ENCODE peak calls at places on chromosomes 1 and 21, in nine cellular contexts. One of them, this sample, is unnamed.

GRCh38 chr1:236689713-236690569 is 3.6 kb downstream of the ACTN2 start:
- DNase-seq in thoracic aorta: no peak
- DNase-seq in IMR-90: no peak
- DNase-seq in breast epithelium: no peak
- DNase-seq in body of pancreas: no peak
- DNase-seq in adrenal gland: no peak
- DNase-seq in MM.1S: no peak
- DNase-seq in right atrium auricular region: no peak
- DNase-seq in stomach: no peak
- DNase-seq in this sample: no peak

GRCh38 chr1:32040711-32041110 is 27.0 kb downstream of the KHDRBS1 start:
- DNase-seq in MM.1S: no peak
- DNase-seq in stomach: no peak
- DNase-seq in IMR-90: no peak
- DNase-seq in adrenal gland: no peak
- DNase-seq in breast epithelium: no peak
- DNase-seq in right atrium auricular region: no peak
- DNase-seq in thoracic aorta: no peak
- DNase-seq in body of pancreas: no peak
- DNase-seq in this sample: no peak

GRCh38 chr1:156920233-156921052 is at the start of gene LRRC71:
- DNase-seq in right atrium auricular region: peak; percentile 77
- DNase-seq in body of pancreas: peak; percentile 70
- DNase-seq in IMR-90: peak; percentile 64
- DNase-seq in MM.1S: peak; percentile 58
- DNase-seq in thoracic aorta: no peak
- DNase-seq in adrenal gland: peak; percentile 64
- DNase-seq in breast epithelium: peak; percentile 68
- DNase-seq in stomach: peak; percentile 78
- DNase-seq in this sample: peak; percentile 69

GRCh38 chr1:182235952-182236650 is 155.5 kb downstream of the GLUL start:
- DNase-seq in IMR-90: peak; percentile 3
- DNase-seq in breast epithelium: no peak
- DNase-seq in body of pancreas: no peak
- DNase-seq in stomach: no peak
- DNase-seq in thoracic aorta: no peak
- DNase-seq in right atrium auricular region: no peak
- DNase-seq in MM.1S: no peak
- DNase-seq in adrenal gland: no peak
- DNase-seq in this sample: peak; percentile 89

GRCh38 chr21:15801352-15801863 is 71.6 kb downstream of the USP25 start:
- DNase-seq in breast epithelium: no peak
- DNase-seq in adrenal gland: no peak
- DNase-seq in IMR-90: no peak
- DNase-seq in MM.1S: no peak
- DNase-seq in stomach: no peak
- DNase-seq in right atrium auricular region: no peak
- DNase-seq in body of pancreas: no peak
- DNase-seq in thoracic aorta: no peak
- DNase-seq in this sample: no peak

GRCh38 chr1:45526135-45526644 is 4.5 kb upstream of the PRDX1 start:
- DNase-seq in body of pancreas: no peak
- DNase-seq in IMR-90: no peak
- DNase-seq in stomach: no peak
- DNase-seq in MM.1S: no peak
- DNase-seq in adrenal gland: no peak
- DNase-seq in breast epithelium: no peak
- DNase-seq in thoracic aorta: no peak
- DNase-seq in right atrium auricular region: no peak
- DNase-seq in this sample: no peak

GRCh38 chr1:15870421-15870820 is 22.9 kb downstream of the SPEN start:
- DNase-seq in stomach: no peak
- DNase-seq in IMR-90: peak; percentile 33
- DNase-seq in adrenal gland: no peak
- DNase-seq in breast epithelium: no peak
- DNase-seq in body of pancreas: no peak
- DNase-seq in thoracic aorta: no peak
- DNase-seq in MM.1S: no peak
- DNase-seq in right atrium auricular region: no peak
- DNase-seq in this sample: no peak

GRCh38 chr1:115718011-115718754 is 50.3 kb downstream of the CASQ2 start:
- DNase-seq in body of pancreas: no peak
- DNase-seq in IMR-90: no peak
- DNase-seq in MM.1S: no peak
- DNase-seq in breast epithelium: no peak
- DNase-seq in right atrium auricular region: no peak
- DNase-seq in adrenal gland: no peak
- DNase-seq in thoracic aorta: no peak
- DNase-seq in stomach: no peak
- DNase-seq in this sample: no peak

GRCh38 chr1:59738152-59738551 is 76.6 kb upstream of the HOOK1 start:
- DNase-seq in body of pancreas: peak; percentile 24
- DNase-seq in IMR-90: peak; percentile 93
- DNase-seq in thoracic aorta: no peak
- DNase-seq in breast epithelium: no peak
- DNase-seq in stomach: no peak
- DNase-seq in MM.1S: no peak
- DNase-seq in adrenal gland: no peak
- DNase-seq in right atrium auricular region: no peak
- DNase-seq in this sample: no peak

GRCh38 chr1:172292840-172293239 is 127.6 kb upstream of the C1orf105 start:
- DNase-seq in stomach: no peak
- DNase-seq in IMR-90: no peak
- DNase-seq in breast epithelium: no peak
- DNase-seq in adrenal gland: no peak
- DNase-seq in MM.1S: no peak
- DNase-seq in thoracic aorta: no peak
- DNase-seq in body of pancreas: no peak
- DNase-seq in right atrium auricular region: no peak
- DNase-seq in this sample: no peak

GRCh38 chr1:49106438-49106837 is 329.7 kb upstream of the BEND5 start:
- DNase-seq in body of pancreas: no peak
- DNase-seq in MM.1S: no peak
- DNase-seq in adrenal gland: no peak
- DNase-seq in breast epithelium: no peak
- DNase-seq in thoracic aorta: no peak
- DNase-seq in right atrium auricular region: no peak
- DNase-seq in IMR-90: no peak
- DNase-seq in stomach: no peak
- DNase-seq in this sample: no peak

GRCh38 chr1:27044613-27045091 is 32.0 kb upstream of the TENT5B start:
- DNase-seq in thoracic aorta: peak; percentile 73
- DNase-seq in MM.1S: peak; percentile 86
- DNase-seq in body of pancreas: peak; percentile 88
- DNase-seq in adrenal gland: peak; percentile 78
- DNase-seq in breast epithelium: peak; percentile 92
- DNase-seq in stomach: peak; percentile 94
- DNase-seq in right atrium auricular region: peak; percentile 92
- DNase-seq in IMR-90: peak; percentile 64
- DNase-seq in this sample: peak; percentile 52

GRCh38 chr1:3657578-3658230 is 5.4 kb downstream of the TP73 start:
- DNase-seq in adrenal gland: no peak
- DNase-seq in right atrium auricular region: no peak
- DNase-seq in stomach: no peak
- DNase-seq in MM.1S: no peak
- DNase-seq in IMR-90: no peak
- DNase-seq in body of pancreas: no peak
- DNase-seq in breast epithelium: peak; percentile 49
- DNase-seq in thoracic aorta: no peak
- DNase-seq in this sample: no peak

GRCh38 chr1:75233302-75233929 is 99.2 kb downstream of the LHX8 start:
- DNase-seq in IMR-90: peak; percentile 2
- DNase-seq in breast epithelium: no peak
- DNase-seq in right atrium auricular region: no peak
- DNase-seq in stomach: no peak
- DNase-seq in adrenal gland: no peak
- DNase-seq in thoracic aorta: no peak
- DNase-seq in body of pancreas: peak; percentile 20
- DNase-seq in MM.1S: peak; percentile 61
- DNase-seq in this sample: no peak

DNA sequence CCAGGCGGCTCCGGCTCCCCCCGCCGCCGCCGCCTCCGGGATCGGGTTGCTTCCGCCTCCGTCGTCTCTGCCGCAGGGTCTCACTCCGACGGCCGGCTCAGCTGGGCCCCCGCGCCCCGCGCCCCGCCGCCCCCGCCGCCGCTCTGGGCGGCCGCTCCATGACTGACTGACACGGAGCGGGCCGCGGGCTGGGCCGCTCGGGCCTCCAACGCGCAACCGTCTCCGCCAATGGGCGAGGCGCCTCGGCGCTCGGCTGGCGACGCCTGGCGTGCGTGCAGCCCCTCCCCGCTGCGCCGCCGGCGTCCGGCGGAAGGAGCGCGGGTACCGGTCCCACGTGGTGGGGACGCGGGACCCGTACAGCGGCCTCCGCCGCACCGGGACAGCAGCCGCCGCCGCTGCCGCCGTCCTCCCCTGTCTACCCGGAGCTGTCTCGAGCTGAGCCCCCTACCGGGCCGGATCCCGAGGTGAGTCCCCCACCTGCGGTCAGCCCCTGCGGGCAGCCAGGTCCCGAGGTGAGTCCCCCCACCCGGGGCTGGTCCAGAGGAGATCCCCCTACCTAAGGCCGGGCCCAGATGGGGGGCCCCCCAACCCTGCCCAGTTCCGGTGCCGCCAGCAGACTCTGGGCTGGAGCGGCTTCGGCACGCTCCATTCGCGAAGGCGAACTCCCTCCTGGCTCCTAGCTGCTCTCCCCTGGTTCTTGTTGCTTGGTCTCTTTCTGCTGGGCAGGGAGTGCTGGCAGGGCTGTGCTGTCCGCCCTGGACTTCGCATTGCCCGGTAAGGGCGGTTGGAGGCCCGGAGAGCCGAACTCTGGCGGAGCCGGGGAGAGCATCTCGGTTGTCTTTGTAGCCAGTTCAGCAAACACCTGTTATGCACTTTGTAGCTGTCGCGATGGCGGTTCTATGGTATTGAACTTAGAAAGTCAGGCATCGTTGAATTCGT is at the start of the genes TAF5L and URB2:
- DNase-seq in stomach: peak; percentile 90
- DNase-seq in body of pancreas: peak; percentile 90
- DNase-seq in breast epithelium: peak; percentile 80
- DNase-seq in adrenal gland: peak; percentile 84
- DNase-seq in thoracic aorta: no peak
- DNase-seq in MM.1S: peak; percentile 96
- DNase-seq in IMR-90: peak; percentile 89
- DNase-seq in right atrium auricular region: peak; percentile 84
- DNase-seq in this sample: peak; percentile 90
- TF ChIP-seq CTCF in stomach: no peak
- TF ChIP-seq CTCF in body of pancreas: no peak
- TF ChIP-seq CTCF in breast epithelium: no peak
- TF ChIP-seq CTCF in adrenal gland: no peak
- TF ChIP-seq CTCF in thoracic aorta: no peak
- TF ChIP-seq CTCF in MM.1S: no peak
- TF ChIP-seq CTCF in IMR-90: no peak
- TF ChIP-seq CTCF in right atrium auricular region: no peak
- TF ChIP-seq CTCF in this sample: no peak

GRCh38 chr1:17582124-17582768 is 42.7 kb downstream of the ARHGEF10L start:
- DNase-seq in body of pancreas: peak; percentile 45
- DNase-seq in IMR-90: no peak
- DNase-seq in breast epithelium: peak; percentile 79
- DNase-seq in stomach: no peak
- DNase-seq in MM.1S: no peak
- DNase-seq in right atrium auricular region: no peak
- DNase-seq in adrenal gland: no peak
- DNase-seq in thoracic aorta: no peak
- DNase-seq in this sample: no peak

GRCh38 chr1:17586172-17586963 is 46.9 kb downstream of the ARHGEF10L start:
- DNase-seq in breast epithelium: no peak
- DNase-seq in adrenal gland: no peak
- DNase-seq in stomach: no peak
- DNase-seq in body of pancreas: no peak
- DNase-seq in IMR-90: peak; percentile 87
- DNase-seq in thoracic aorta: no peak
- DNase-seq in right atrium auricular region: no peak
- DNase-seq in MM.1S: no peak
- DNase-seq in this sample: no peak

GRCh38 chr1:17581389-17582123 is 42.1 kb downstream of the ARHGEF10L start:
- DNase-seq in stomach: no peak
- DNase-seq in body of pancreas: no peak
- DNase-seq in MM.1S: peak; percentile 68
- DNase-seq in right atrium auricular region: no peak
- DNase-seq in thoracic aorta: no peak
- DNase-seq in adrenal gland: no peak
- DNase-seq in IMR-90: no peak
- DNase-seq in breast epithelium: no peak
- DNase-seq in this sample: no peak

GRCh38 chr1:17585266-17585987 is 45.9 kb downstream of the ARHGEF10L start:
- DNase-seq in breast epithelium: no peak
- DNase-seq in stomach: no peak
- DNase-seq in right atrium auricular region: no peak
- DNase-seq in body of pancreas: no peak
- DNase-seq in thoracic aorta: no peak
- DNase-seq in MM.1S: no peak
- DNase-seq in adrenal gland: no peak
- DNase-seq in IMR-90: no peak
- DNase-seq in this sample: no peak

DNA sequence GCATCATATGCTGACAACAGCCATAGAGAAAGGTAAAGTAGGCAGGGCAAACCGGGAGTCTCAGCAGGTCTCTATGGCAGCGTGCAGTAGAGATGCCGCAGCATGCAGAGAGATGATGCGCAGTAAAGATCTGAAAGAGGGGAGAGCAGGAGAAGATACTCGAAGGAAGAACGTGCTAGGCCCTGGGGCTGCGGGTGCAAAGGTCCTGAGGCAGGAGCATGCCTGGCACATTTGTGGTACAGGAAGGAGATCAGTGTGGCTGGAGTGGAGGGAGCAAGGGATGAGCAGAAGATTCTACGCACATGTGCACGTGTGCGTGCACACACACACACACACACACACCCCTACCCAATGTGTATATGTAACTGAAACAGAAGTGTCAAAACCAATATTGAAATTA is 45.0 kb downstream of the ARHGEF10L start:
- DNase-seq in IMR-90: no peak
- DNase-seq in thoracic aorta: no peak
- DNase-seq in MM.1S: no peak
- DNase-seq in right atrium auricular region: no peak
- DNase-seq in stomach: no peak
- DNase-seq in breast epithelium: no peak
- DNase-seq in body of pancreas: no peak
- DNase-seq in adrenal gland: no peak
- DNase-seq in this sample: no peak
- H3K4me1 ChIP-seq in IMR-90: peaks cover 30% of the 10 kb centered on the region
- H3K4me1 ChIP-seq in thoracic aorta: peaks cover 62% of the 10 kb centered on the region
- H3K4me1 ChIP-seq in MM.1S: peaks cover 5% of the 10 kb centered on the region
- H3K4me1 ChIP-seq in right atrium auricular region: peaks cover 40% of the 10 kb centered on the region
- H3K4me1 ChIP-seq in stomach: peaks cover 75% of the 10 kb centered on the region
- H3K4me1 ChIP-seq in breast epithelium: peaks cover 9% of the 10 kb centered on the region
- H3K4me1 ChIP-seq in body of pancreas: peaks cover 88% of the 10 kb centered on the region
- H3K4me1 ChIP-seq in adrenal gland: peaks cover 11% of the 10 kb centered on the region
- H3K4me1 ChIP-seq in this sample: peaks cover 18% of the 10 kb centered on the region

GRCh38 chr1:54218883-54219687 is 19.1 kb downstream of the MRPL37 start:
- DNase-seq in breast epithelium: no peak
- DNase-seq in adrenal gland: peak; percentile 67
- DNase-seq in MM.1S: no peak
- DNase-seq in IMR-90: peak; percentile 16
- DNase-seq in body of pancreas: peak; percentile 31
- DNase-seq in stomach: peak; percentile 59
- DNase-seq in right atrium auricular region: no peak
- DNase-seq in thoracic aorta: no peak
- DNase-seq in this sample: no peak
- TF ChIP-seq CTCF in breast epithelium: no peak
- TF ChIP-seq CTCF in adrenal gland: no peak
- TF ChIP-seq CTCF in MM.1S: no peak
- TF ChIP-seq CTCF in IMR-90: no peak
- TF ChIP-seq CTCF in body of pancreas: no peak
- TF ChIP-seq CTCF in stomach: no peak
- TF ChIP-seq CTCF in right atrium auricular region: no peak
- TF ChIP-seq CTCF in thoracic aorta: no peak
- TF ChIP-seq CTCF in this sample: no peak

GRCh38 chr21:45919593-45919992 is 62.0 kb upstream of the COL6A1 start:
- DNase-seq in adrenal gland: no peak
- DNase-seq in stomach: no peak
- DNase-seq in IMR-90: no peak
- DNase-seq in thoracic aorta: no peak
- DNase-seq in right atrium auricular region: no peak
- DNase-seq in body of pancreas: no peak
- DNase-seq in MM.1S: no peak
- DNase-seq in breast epithelium: no peak
- DNase-seq in this sample: no peak
- H3K4me1 ChIP-seq in adrenal gland: no peaks in the 10 kb centered on the region
- H3K4me1 ChIP-seq in stomach: peaks cover 7% of the 10 kb centered on the region
- H3K4me1 ChIP-seq in IMR-90: peaks cover 16% of the 10 kb centered on the region
- H3K4me1 ChIP-seq in thoracic aorta: no peaks in the 10 kb centered on the region
- H3K4me1 ChIP-seq in right atrium auricular region: peaks cover 9% of the 10 kb centered on the region
- H3K4me1 ChIP-seq in body of pancreas: no peaks in the 10 kb centered on the region
- H3K4me1 ChIP-seq in MM.1S: no peaks in the 10 kb centered on the region
- H3K4me1 ChIP-seq in breast epithelium: no peaks in the 10 kb centered on the region
- H3K4me1 ChIP-seq in this sample: peaks cover 34% of the 10 kb centered on the region

This sample was measured in PC-9.